ENCODE peak calls at places on chromosomes 2 and 18, in four cellular contexts. W, X, M and B are unnamed samples.

GRCh38 chr2:236662231-236663160 is 92.9 kb downstream of the ACKR3 start:
- DNase-seq in X (no peak), W (no peak), M (no peak), B (no peak)

GRCh38 chr2:104701471-104701911 is 152.4 kb upstream of the POU3F3 start:
- DNase-seq in X (no peak), W (no peak), M (no peak), B (no peak)

GRCh38 chr2:153917570-153917969 is 45.8 kb downstream of the GALNT13 start:
- DNase-seq in W (no peak), M (no peak), X (no peak), B (no peak)

GRCh38 chr18:31821452-31822171 is 60.9 kb upstream of the SLC25A52 start:
- DNase-seq in M (peak), X (no peak), W (no peak), B (peak)

GRCh38 chr2:109630441-109631425 is 16.6 kb downstream of the SOWAHC start:
- DNase-seq in W (no peak), M (no peak), X (no peak), B (no peak)

GRCh38 chr2:12841021-12841420 is 124.3 kb downstream of the TRIB2 start:
- DNase-seq in W (no peak), M (no peak), X (no peak), B (no peak)

GRCh38 chr18:44594779-44595467 is 85.8 kb upstream of the SETBP1 start:
- DNase-seq in M (no peak), W (peak), X (no peak), B (peak)

GRCh38 chr2:113298176-113298575 is 19.5 kb upstream of the PAX8 start:
- DNase-seq in W (no peak), X (no peak), M (no peak), B (no peak)

GRCh38 chr2:95303191-95303914 is 6.2 kb downstream of the KCNIP3 start:
- DNase-seq in W (no peak), M (no peak), X (no peak), B (no peak)

GRCh38 chr2:46645681-46646162 is 166.4 kb downstream of the TMEM247 start:
- DNase-seq in W (peak), M (peak), X (no peak), B (no peak)

GRCh38 chr2:72892506-72893173 is 5.4 kb downstream of the SPR start:
- DNase-seq in W (peak), X (no peak), M (no peak), B (peak)

GRCh38 chr2:158072361-158072760 is 29.3 kb upstream of the UPP2 start:
- DNase-seq in M (no peak), W (no peak), X (no peak), B (no peak)

GRCh38 chr2:126891681-126892500 is 6.8 kb upstream of the TEX51 start:
- DNase-seq in M (no peak), X (no peak), W (no peak), B (no peak)

GRCh38 chr2:46793423-46794416 is 121.9 kb downstream of the MCFD2 start:
- DNase-seq in X (no peak), M (no peak), W (no peak), B (no peak)

GRCh38 chr2:145715601-145716000 is 1195.7 kb upstream of the ZEB2 start:
- DNase-seq in W (no peak), M (no peak), X (no peak), B (no peak)

GRCh38 chr2:217766356-217766755 is 236.4 kb downstream of the TNS1 start:
- DNase-seq in X (no peak), W (no peak), M (no peak), B (no peak)

GRCh38 chr2:156883828-156884615 is 373.5 kb upstream of the GALNT5 start:
- DNase-seq in W (peak), M (no peak), X (no peak), B (no peak)

GRCh38 chr2:136305517-136306192 is 187.7 kb upstream of the CXCR4 start:
- DNase-seq in W (no peak), X (no peak), M (no peak), B (no peak)

GRCh38 chr18:36247036-36247435 is 50.5 kb upstream of the FHOD3 start:
- DNase-seq in W (peak), M (no peak), X (no peak), B (no peak)

GRCh38 chr2:141968377-141968920 is 162.4 kb downstream of the LRP1B start:
- DNase-seq in X (no peak), W (no peak), M (no peak), B (no peak)

GRCh38 chr2:165239230-165239629 is at the start of gene SCN2A:
- DNase-seq in X (no peak), M (peak), W (peak), B (peak)

GRCh38 chr2:24115057-24115456 is 8.1 kb downstream of the PFN4 start:
- DNase-seq in W (peak), M (no peak), X (no peak), B (no peak)

GRCh38 chr2:233915133-233915532 is 2.0 kb upstream of the TRPM8 start:
- DNase-seq in W (peak), X (no peak), M (peak), B (no peak)

GRCh38 chr2:72694715-72695496 is 130.9 kb downstream of the EXOC6B start:
- DNase-seq in M (peak), X (no peak), W (peak), B (peak)

GRCh38 chr18:11826836-11827235 is 24.4 kb upstream of the CHMP1B start:
- DNase-seq in M (no peak), X (no peak), W (no peak), B (no peak)

GRCh38 chr2:200905618-200906296 is 16.6 kb downstream of the NIF3L1 start:
- DNase-seq in W (peak), X (no peak), M (peak), B (peak)
- TF ChIP-seq FOS in W (no peak), X (no peak), M (no peak), B (no peak)

GRCh38 chr18:63464434-63464833 is 12.3 kb upstream of the SERPINB5 start:
- DNase-seq in W (no peak), X (no peak), M (no peak), B (no peak)
- TF ChIP-seq FOS in W (no peak), X (no peak), M (no peak), B (no peak)

GRCh38 chr2:128444044-128444771 is 125.5 kb upstream of the HS6ST1 start:
- DNase-seq in W (no peak), M (no peak), X (no peak), B (no peak)

GRCh38 chr2:128446866-128447537 is 128.3 kb upstream of the HS6ST1 start:
- DNase-seq in M (no peak), W (no peak), X (no peak), B (no peak)

GRCh38 chr2:128446049-128446811 is 127.6 kb upstream of the HS6ST1 start:
- DNase-seq in W (no peak), X (no peak), M (no peak), B (no peak)

GRCh38 chr2:128445533-128445900 is 126.8 kb upstream of the HS6ST1 start:
- DNase-seq in M (no peak), X (no peak), W (no peak), B (no peak)

GRCh38 chr2:128444816-128445532 is 126.3 kb upstream of the HS6ST1 start:
- DNase-seq in M (no peak), W (peak), X (no peak), B (no peak)
- TF ChIP-seq FOS in M (no peak), W (no peak), X (no peak), B (no peak)

GRCh38 chr2:96763511-96764252 is 3.0 kb downstream of the CNNM4 start:
- DNase-seq in M (peak), X (no peak), W (no peak), B (peak)
- TF ChIP-seq FOS in M (no peak), X (no peak), W (no peak), B (no peak)

GRCh38 chr18:74152270-74152669 is 3.9 kb downstream of the TIMM21 start:
- DNase-seq in W (no peak), X (no peak), M (no peak), B (no peak)
- TF ChIP-seq FOS in W (no peak), X (no peak), M (no peak), B (no peak)

DNA sequence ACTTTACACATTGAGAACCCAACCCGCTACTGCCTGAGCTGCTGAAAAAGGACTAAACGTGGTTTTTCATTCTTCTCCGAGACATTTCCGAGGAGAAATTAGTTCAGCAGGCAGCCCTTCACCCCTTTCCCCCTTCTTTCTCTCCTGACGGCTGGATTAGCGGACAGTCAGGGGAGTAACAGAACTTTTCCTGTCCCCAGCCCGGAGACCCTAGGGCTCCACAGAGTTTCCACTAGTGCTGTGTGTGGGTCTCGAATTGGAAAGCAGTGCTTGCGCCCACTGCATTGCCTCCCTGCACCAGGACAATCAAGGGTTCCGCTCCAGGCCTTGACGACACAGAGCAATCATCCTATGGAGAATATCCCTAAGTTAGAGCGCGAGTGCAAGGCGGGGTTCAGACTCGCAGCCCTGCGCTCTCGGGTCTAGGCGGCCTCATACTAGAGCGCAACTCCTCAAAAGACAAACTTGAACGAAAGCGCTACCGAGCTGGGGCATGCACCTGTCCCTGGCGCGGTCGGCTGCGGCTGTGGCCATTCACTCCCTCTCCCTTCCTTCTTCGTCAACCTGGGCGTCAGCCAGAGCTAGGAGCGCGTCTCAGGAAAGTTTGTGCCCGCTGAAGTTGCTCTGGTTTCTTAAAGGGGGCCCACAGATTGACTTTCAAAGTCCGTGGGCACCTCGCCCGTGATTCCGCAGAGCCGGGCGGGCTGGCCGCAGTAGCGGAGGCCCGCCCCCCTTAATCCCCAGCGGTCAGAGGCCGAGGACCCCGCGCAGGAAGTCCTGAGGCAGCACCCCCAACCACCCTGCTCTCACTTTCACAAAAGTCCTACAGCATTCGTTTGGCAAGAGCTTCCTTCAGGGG is 811 bp downstream of the OSR1 start:
- DNase-seq in W (peak), M (no peak), X (no peak), B (no peak)
- TF ChIP-seq FOS in W (no peak), M (no peak), X (no peak), B (no peak)

GRCh38 chr18:68796936-68797690 is 767 bp upstream of the CCDC102B start:
- DNase-seq in X (no peak), W (peak), M (no peak), B (peak)
- TF ChIP-seq FOS in X (no peak), W (no peak), M (no peak), B (peak)

GRCh38 chr18:919078-919477 is 14.4 kb downstream of the ADCYAP1 start:
- DNase-seq in X (no peak), W (no peak), M (no peak), B (no peak)
- TF ChIP-seq FOS in X (no peak), W (no peak), M (no peak), B (no peak)

DNA sequence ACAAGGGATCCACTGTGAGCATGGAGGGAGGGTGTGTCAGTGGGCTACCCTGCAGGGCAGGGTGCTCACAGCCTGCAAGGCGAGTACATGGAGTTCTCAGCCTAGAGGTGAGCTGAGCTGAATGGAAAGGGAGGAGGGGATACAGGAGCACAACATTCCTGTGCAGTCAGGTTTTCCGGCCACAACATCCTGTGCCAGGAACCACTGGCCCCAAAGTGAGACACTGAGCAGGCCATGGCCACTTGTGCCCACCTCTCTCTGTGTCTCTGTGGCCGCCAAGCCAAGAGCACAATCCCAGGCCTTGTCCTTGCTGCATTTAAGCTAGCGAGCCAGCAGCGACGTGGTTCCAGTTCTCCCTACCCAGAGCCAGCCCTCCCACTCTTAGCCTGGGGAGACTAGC is 6.1 kb downstream of the DOK1 start:
- DNase-seq in W (no peak), M (no peak), X (no peak), B (no peak)
- TF ChIP-seq FOS in W (no peak), M (no peak), X (no peak), B (no peak)